ENCODE peak calls at places on chromosomes 16 and 17, in eight cellular contexts. One of them, this sample, is unnamed. For H4K20me1, the result is how much of the 10 kb centered on the place peaks cover.

GRCh38 chr17:58316260-58316960 is 12.2 kb downstream of the TSPOAP1 start:
- DNase-seq in GM23338: no peak
- DNase-seq in MM.1S: no peak
- DNase-seq in neural progenitor cell: no peak
- DNase-seq in PC-3: no peak
- DNase-seq in HCT116: no peak
- DNase-seq in SK-N-SH: peak
- DNase-seq in hepatocyte: no peak
- DNase-seq in this sample: no peak

GRCh38 chr17:7215652-7216139 is 3.9 kb downstream of the DLG4 start:
- DNase-seq in SK-N-SH: peak
- DNase-seq in HCT116: no peak
- DNase-seq in MM.1S: no peak
- DNase-seq in hepatocyte: no peak
- DNase-seq in PC-3: no peak
- DNase-seq in neural progenitor cell: peak
- DNase-seq in GM23338: peak
- DNase-seq in this sample: peak

GRCh38 chr17:68910789-68911431 is 44.3 kb downstream of the ABCA8 start:
- DNase-seq in GM23338: no peak
- DNase-seq in PC-3: no peak
- DNase-seq in HCT116: no peak
- DNase-seq in hepatocyte: no peak
- DNase-seq in MM.1S: no peak
- DNase-seq in SK-N-SH: no peak
- DNase-seq in neural progenitor cell: no peak
- DNase-seq in this sample: no peak

GRCh38 chr17:40224707-40225092 is 5.6 kb downstream of the WIPF2 start:
- DNase-seq in SK-N-SH: no peak
- DNase-seq in GM23338: no peak
- DNase-seq in neural progenitor cell: no peak
- DNase-seq in hepatocyte: no peak
- DNase-seq in PC-3: no peak
- DNase-seq in MM.1S: no peak
- DNase-seq in HCT116: no peak
- DNase-seq in this sample: no peak

GRCh38 chr16:87795336-87795735 is 29.6 kb upstream of the KLHDC4 start:
- DNase-seq in hepatocyte: no peak
- DNase-seq in neural progenitor cell: no peak
- DNase-seq in SK-N-SH: no peak
- DNase-seq in HCT116: no peak
- DNase-seq in GM23338: no peak
- DNase-seq in PC-3: no peak
- DNase-seq in MM.1S: no peak
- DNase-seq in this sample: no peak

GRCh38 chr16:28258571-28258970 is 33.8 kb upstream of the SBK1 start:
- DNase-seq in MM.1S: no peak
- DNase-seq in PC-3: no peak
- DNase-seq in neural progenitor cell: peak
- DNase-seq in hepatocyte: peak
- DNase-seq in HCT116: no peak
- DNase-seq in GM23338: peak
- DNase-seq in SK-N-SH: peak
- DNase-seq in this sample: no peak

GRCh38 chr17:58414596-58414997 is 2.7 kb downstream of the RNF43 start:
- DNase-seq in PC-3: peak
- DNase-seq in neural progenitor cell: no peak
- DNase-seq in HCT116: no peak
- DNase-seq in MM.1S: no peak
- DNase-seq in GM23338: no peak
- DNase-seq in hepatocyte: no peak
- DNase-seq in SK-N-SH: no peak
- DNase-seq in this sample: no peak

GRCh38 chr16:64167851-64168770 is 953.8 kb downstream of the CDH11 start:
- DNase-seq in neural progenitor cell: no peak
- DNase-seq in HCT116: no peak
- DNase-seq in SK-N-SH: no peak
- DNase-seq in MM.1S: no peak
- DNase-seq in GM23338: no peak
- DNase-seq in PC-3: no peak
- DNase-seq in hepatocyte: no peak
- DNase-seq in this sample: no peak

GRCh38 chr17:43609613-43610385 is 51.9 kb downstream of the MEOX1 start:
- DNase-seq in MM.1S: no peak
- DNase-seq in HCT116: no peak
- DNase-seq in PC-3: no peak
- DNase-seq in hepatocyte: no peak
- DNase-seq in neural progenitor cell: peak
- DNase-seq in SK-N-SH: no peak
- DNase-seq in GM23338: peak
- DNase-seq in this sample: no peak

GRCh38 chr17:43611230-43611969 is 50.3 kb downstream of the MEOX1 start:
- DNase-seq in HCT116: no peak
- DNase-seq in MM.1S: no peak
- DNase-seq in neural progenitor cell: no peak
- DNase-seq in hepatocyte: no peak
- DNase-seq in PC-3: no peak
- DNase-seq in SK-N-SH: no peak
- DNase-seq in GM23338: no peak
- DNase-seq in this sample: peak

GRCh38 chr17:43614560-43614959 is 47.2 kb downstream of the MEOX1 start:
- DNase-seq in PC-3: no peak
- DNase-seq in HCT116: no peak
- DNase-seq in SK-N-SH: no peak
- DNase-seq in neural progenitor cell: no peak
- DNase-seq in GM23338: no peak
- DNase-seq in hepatocyte: no peak
- DNase-seq in MM.1S: no peak
- DNase-seq in this sample: no peak

GRCh38 chr17:43613911-43614310 is 47.8 kb downstream of the MEOX1 start:
- DNase-seq in GM23338: no peak
- DNase-seq in PC-3: no peak
- DNase-seq in neural progenitor cell: no peak
- DNase-seq in MM.1S: no peak
- DNase-seq in hepatocyte: no peak
- DNase-seq in HCT116: no peak
- DNase-seq in SK-N-SH: no peak
- DNase-seq in this sample: no peak

DNA sequence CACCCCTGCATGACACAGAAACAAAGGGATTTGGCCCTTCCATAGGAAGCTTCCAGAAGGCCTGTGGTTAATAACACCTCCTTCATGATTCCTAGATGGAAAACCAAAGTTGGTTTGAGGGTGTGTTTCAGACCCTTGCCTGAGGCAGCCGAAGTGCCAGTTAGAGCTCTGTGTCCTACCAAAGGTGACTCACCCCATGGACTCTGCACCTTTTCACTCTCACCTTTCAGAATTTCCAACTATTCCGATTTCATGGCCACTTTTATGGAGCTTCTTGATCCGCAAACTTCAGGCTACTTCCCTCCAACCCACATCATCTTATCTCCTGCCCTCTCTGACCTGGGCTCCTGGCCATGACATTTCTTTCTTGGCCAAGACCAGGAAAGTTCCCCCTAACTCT is 49.2 kb downstream of the MEOX1 start:
- DNase-seq in MM.1S: no peak
- DNase-seq in SK-N-SH: no peak
- DNase-seq in GM23338: no peak
- DNase-seq in HCT116: no peak
- DNase-seq in hepatocyte: no peak
- DNase-seq in neural progenitor cell: no peak
- DNase-seq in PC-3: no peak
- DNase-seq in this sample: no peak
- TF ChIP-seq CTCF in MM.1S: no peak
- TF ChIP-seq CTCF in SK-N-SH: no peak
- TF ChIP-seq CTCF in GM23338: no peak
- TF ChIP-seq CTCF in HCT116: no peak
- TF ChIP-seq CTCF in hepatocyte: no peak
- TF ChIP-seq CTCF in neural progenitor cell: no peak
- TF ChIP-seq CTCF in PC-3: no peak
- TF ChIP-seq CTCF in this sample: no peak

DNA sequence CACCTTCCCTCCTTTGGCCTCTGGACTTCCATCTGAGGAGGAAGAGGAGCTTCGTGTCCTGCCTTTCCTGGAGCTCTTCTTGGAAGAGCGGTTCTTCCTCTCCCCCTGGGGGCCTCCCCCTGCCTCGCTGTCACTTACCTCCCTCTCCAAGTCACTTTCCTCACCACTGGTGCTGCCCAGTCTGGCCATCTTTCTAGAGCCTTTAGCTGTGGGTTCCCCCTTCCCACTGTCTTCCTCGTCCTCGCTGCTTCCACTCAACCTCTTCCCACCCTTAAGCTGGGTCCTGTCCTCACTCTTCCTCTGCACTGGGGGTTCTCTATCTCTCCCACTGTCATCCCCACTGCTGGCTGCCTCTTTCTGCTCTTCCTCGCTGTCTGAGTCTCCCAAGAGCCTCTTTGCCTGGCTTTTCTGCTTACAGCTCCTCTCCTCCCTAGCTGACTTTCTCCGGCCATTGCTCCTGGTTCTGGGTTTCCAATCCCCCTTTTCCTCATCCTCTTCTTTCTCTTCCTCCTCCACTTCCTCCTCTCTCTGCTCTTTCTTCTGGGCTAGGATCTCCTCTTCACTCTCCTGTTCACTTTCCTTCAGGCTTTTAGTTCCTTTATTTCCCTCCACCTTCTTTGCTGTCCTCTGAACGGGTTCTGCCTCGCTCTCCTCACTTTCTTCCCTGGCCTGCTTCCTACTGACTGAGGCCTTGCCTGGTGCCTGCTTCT is 1.4 kb downstream of the HIRIP3 start:
- DNase-seq in hepatocyte: no peak
- DNase-seq in neural progenitor cell: no peak
- DNase-seq in SK-N-SH: no peak
- DNase-seq in PC-3: no peak
- DNase-seq in MM.1S: no peak
- DNase-seq in GM23338: no peak
- DNase-seq in HCT116: no peak
- DNase-seq in this sample: no peak
- TF ChIP-seq EZH2phosphoT487 in hepatocyte: no peak
- TF ChIP-seq EZH2phosphoT487 in neural progenitor cell: no peak
- TF ChIP-seq EZH2phosphoT487 in SK-N-SH: no peak
- TF ChIP-seq EZH2phosphoT487 in PC-3: no peak
- TF ChIP-seq EZH2phosphoT487 in MM.1S: no peak
- TF ChIP-seq EZH2phosphoT487 in GM23338: no peak
- TF ChIP-seq EZH2phosphoT487 in HCT116: no peak
- TF ChIP-seq EZH2phosphoT487 in this sample: no peak

GRCh38 chr17:81245665-81246342 is 6.7 kb downstream of the NDUFAF8 start:
- DNase-seq in hepatocyte: no peak
- DNase-seq in HCT116: no peak
- DNase-seq in PC-3: no peak
- DNase-seq in MM.1S: no peak
- DNase-seq in neural progenitor cell: no peak
- DNase-seq in SK-N-SH: no peak
- DNase-seq in GM23338: no peak
- DNase-seq in this sample: no peak

GRCh38 chr17:81247339-81247990 is 8.3 kb downstream of the NDUFAF8 start:
- DNase-seq in PC-3: no peak
- DNase-seq in hepatocyte: no peak
- DNase-seq in GM23338: no peak
- DNase-seq in MM.1S: no peak
- DNase-seq in neural progenitor cell: no peak
- DNase-seq in SK-N-SH: no peak
- DNase-seq in HCT116: no peak
- DNase-seq in this sample: no peak

GRCh38 chr17:81245024-81245664 is 6.0 kb downstream of the NDUFAF8 start:
- DNase-seq in neural progenitor cell: no peak
- DNase-seq in SK-N-SH: no peak
- DNase-seq in MM.1S: no peak
- DNase-seq in HCT116: no peak
- DNase-seq in GM23338: no peak
- DNase-seq in hepatocyte: no peak
- DNase-seq in PC-3: peak
- DNase-seq in this sample: peak

GRCh38 chr17:81246679-81247338 is 7.7 kb downstream of the NDUFAF8 start:
- DNase-seq in SK-N-SH: no peak
- DNase-seq in PC-3: no peak
- DNase-seq in HCT116: no peak
- DNase-seq in neural progenitor cell: no peak
- DNase-seq in MM.1S: no peak
- DNase-seq in GM23338: no peak
- DNase-seq in hepatocyte: no peak
- DNase-seq in this sample: no peak

GRCh38 chr17:81246343-81246670 is 7.2 kb downstream of the NDUFAF8 start:
- DNase-seq in PC-3: no peak
- DNase-seq in neural progenitor cell: no peak
- DNase-seq in HCT116: no peak
- DNase-seq in GM23338: no peak
- DNase-seq in MM.1S: no peak
- DNase-seq in SK-N-SH: no peak
- DNase-seq in hepatocyte: no peak
- DNase-seq in this sample: no peak
- H4K20me1 ChIP-seq in PC-3: under half
- H4K20me1 ChIP-seq in neural progenitor cell: under half
- H4K20me1 ChIP-seq in HCT116: under half
- H4K20me1 ChIP-seq in GM23338: under half
- H4K20me1 ChIP-seq in MM.1S: under half
- H4K20me1 ChIP-seq in SK-N-SH: under half
- H4K20me1 ChIP-seq in hepatocyte: under half
- H4K20me1 ChIP-seq in this sample: under half

GRCh38 chr17:47325176-47325575 is 1.4 kb downstream of the EFCAB13 start:
- DNase-seq in GM23338: no peak
- DNase-seq in MM.1S: no peak
- DNase-seq in PC-3: no peak
- DNase-seq in hepatocyte: no peak
- DNase-seq in neural progenitor cell: no peak
- DNase-seq in HCT116: no peak
- DNase-seq in SK-N-SH: no peak
- DNase-seq in this sample: peak

GRCh38 chr17:47320879-47321502 is 2.8 kb upstream of the EFCAB13 start:
- DNase-seq in neural progenitor cell: no peak
- DNase-seq in hepatocyte: no peak
- DNase-seq in SK-N-SH: no peak
- DNase-seq in HCT116: no peak
- DNase-seq in PC-3: no peak
- DNase-seq in GM23338: no peak
- DNase-seq in MM.1S: no peak
- DNase-seq in this sample: no peak

GRCh38 chr17:47318197-47318918 is 5.4 kb upstream of the EFCAB13 start:
- DNase-seq in PC-3: no peak
- DNase-seq in HCT116: no peak
- DNase-seq in SK-N-SH: no peak
- DNase-seq in neural progenitor cell: no peak
- DNase-seq in MM.1S: no peak
- DNase-seq in GM23338: no peak
- DNase-seq in hepatocyte: no peak
- DNase-seq in this sample: peak

GRCh38 chr17:47324224-47325020 is 667 bp downstream of the EFCAB13 start:
- DNase-seq in HCT116: no peak
- DNase-seq in hepatocyte: peak
- DNase-seq in PC-3: peak
- DNase-seq in MM.1S: no peak
- DNase-seq in SK-N-SH: no peak
- DNase-seq in neural progenitor cell: peak
- DNase-seq in GM23338: peak
- DNase-seq in this sample: peak

DNA sequence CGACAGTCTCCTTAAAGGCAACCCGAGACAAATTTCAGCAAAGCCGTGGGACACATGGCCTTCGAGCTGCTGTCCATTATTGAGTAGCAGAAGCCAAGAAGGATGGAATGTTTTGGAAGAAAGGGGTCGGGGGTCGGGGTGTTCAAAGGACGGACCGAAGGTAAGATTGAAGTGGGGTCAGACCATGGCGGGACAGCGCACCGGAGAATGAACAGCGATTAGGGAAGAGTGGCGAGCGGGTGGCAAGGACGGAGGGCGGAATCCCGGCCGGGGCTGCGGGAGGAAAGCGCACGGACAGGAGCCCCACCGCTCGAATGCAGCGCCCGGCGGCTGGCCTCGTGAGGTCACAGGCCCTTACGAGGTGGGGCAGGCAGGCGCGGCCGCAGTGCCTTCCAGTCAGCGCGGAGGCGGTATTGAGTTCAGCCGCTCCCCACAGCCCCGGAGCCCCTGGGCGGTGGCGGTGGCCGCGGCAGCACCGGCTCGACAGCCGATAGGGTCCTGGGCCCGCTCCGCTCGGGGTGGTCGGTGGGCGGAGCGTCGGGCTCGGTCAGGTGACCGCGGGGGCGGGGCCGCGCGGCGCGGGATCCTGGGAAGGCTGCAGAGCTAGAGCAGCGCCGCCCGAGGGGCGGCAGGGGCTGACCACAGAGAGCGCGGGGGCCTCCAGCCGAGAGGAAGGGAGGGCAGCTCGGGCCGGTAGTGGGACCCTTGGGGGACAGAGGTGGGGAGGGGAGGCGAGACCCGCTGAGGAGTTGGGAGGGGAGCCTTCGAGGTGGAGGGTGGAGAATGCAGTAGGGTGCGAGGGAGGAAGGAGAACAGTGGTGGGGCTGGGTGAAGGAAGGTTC is at the start of gene EFCAB13:
- DNase-seq in hepatocyte: peak
- DNase-seq in neural progenitor cell: peak
- DNase-seq in MM.1S: peak
- DNase-seq in PC-3: peak
- DNase-seq in GM23338: peak
- DNase-seq in SK-N-SH: peak
- DNase-seq in HCT116: no peak
- DNase-seq in this sample: peak
- TF ChIP-seq CTCF in hepatocyte: peak
- TF ChIP-seq CTCF in neural progenitor cell: peak
- TF ChIP-seq CTCF in MM.1S: peak
- TF ChIP-seq CTCF in PC-3: peak
- TF ChIP-seq CTCF in GM23338: no peak
- TF ChIP-seq CTCF in SK-N-SH: peak
- TF ChIP-seq CTCF in HCT116: no peak
- TF ChIP-seq CTCF in this sample: peak